ENCODE peak calls at places on chromosomes 13 and 19, in six cellular contexts. S is PC-9; Z is stomach; H is CD8-positive, alpha-beta T cell; T is activated CD4-positive, alpha-beta memory T cell treated with anti-CD3 and anti-CD28 coated beads, Interleukin-2, amount 10 ng/mL, durations not matched to agents 7 days and 5 days; W is Peyer's patch. O is an unnamed sample.

GRCh38 chr13:102693781-102694180 is 1.1 kb downstream of the METTL21C start:
- DNase-seq in S (no peak), Z (no peak), H (no peak), T (no peak), W (no peak), O (no peak)

GRCh38 chr13:27432612-27433210 is 8.3 kb downstream of the GTF3A start:
- DNase-seq in S (no peak), Z (no peak), H (no peak), T (no peak), W (no peak), O (no peak)

GRCh38 chr19:42662714-42663113 is 68.0 kb upstream of the CEACAM8 start:
- DNase-seq in S (no peak), Z (no peak), H (no peak), T (no peak), W (no peak), O (no peak)

GRCh38 chr13:77831870-77832269 is 86.8 kb downstream of the EDNRB start:
- DNase-seq in S (no peak), Z (no peak), H (no peak), T (no peak), W (no peak), O (no peak)

GRCh38 chr13:82467626-82468025 is 1414.6 kb downstream of the SLITRK1 start:
- DNase-seq in S (no peak), Z (no peak), H (no peak), T (no peak), W (no peak), O (no peak)

GRCh38 chr19:32124585-32124984 is 220.8 kb upstream of the ZNF507 start:
- DNase-seq in S (no peak), Z (no peak), H (no peak), T (no peak), W (no peak), O (no peak)

GRCh38 chr19:43527860-43528622 is 1.0 kb upstream of the ETHE1 start:
- DNase-seq in S (no peak), Z (no peak), H (no peak), T (no peak), W (peak; percentile 66), O (no peak)

GRCh38 chr13:21164631-21165030 is 11.7 kb downstream of the SKA3 start:
- DNase-seq in S (no peak), Z (no peak), H (no peak), T (no peak), W (no peak), O (no peak)

GRCh38 chr13:111789420-111789819 is 277.5 kb upstream of the SOX1 start:
- DNase-seq in S (no peak), Z (no peak), H (no peak), T (no peak), W (no peak), O (no peak)

GRCh38 chr19:33446156-33446917 is 72.8 kb downstream of the CEBPG start:
- DNase-seq in S (no peak), Z (no peak), H (no peak), T (no peak), W (peak; percentile 29), O (no peak)

GRCh38 chr19:3161453-3161852 is 17.1 kb upstream of the S1PR4 start:
- DNase-seq in S (no peak), Z (no peak), H (no peak), T (no peak), W (no peak), O (no peak)

GRCh38 chr13:85993567-85993966 is 194.3 kb upstream of the SLITRK6 start:
- DNase-seq in S (no peak), Z (no peak), H (no peak), T (no peak), W (no peak), O (no peak)

GRCh38 chr13:31052478-31052877 is 109.2 kb downstream of the HSPH1 start:
- DNase-seq in S (no peak), Z (no peak), H (no peak), T (no peak), W (peak; percentile 9), O (no peak)

GRCh38 chr13:30928971-30929370 is 3.5 kb upstream of the TEX26 start:
- DNase-seq in S (no peak), Z (no peak), H (no peak), T (no peak), W (no peak), O (no peak)

GRCh38 chr19:50383307-50383851 is 768 bp upstream of the POLD1 start:
- DNase-seq in S (no peak), Z (no peak), H (no peak), T (no peak), W (no peak), O (no peak)

GRCh38 chr13:101425156-101425471 is 8.8 kb upstream of the NALCN start:
- DNase-seq in S (no peak), Z (no peak), H (no peak), T (no peak), W (no peak), O (no peak)

GRCh38 chr13:25738342-25738771 is 313.5 kb downstream of the SHISA2 start:
- DNase-seq in S (no peak), Z (peak; percentile 37), H (no peak), T (no peak), W (no peak), O (no peak)

GRCh38 chr19:46907880-46908279 is 47.1 kb downstream of the ARHGAP35 start:
- DNase-seq in S (no peak), Z (no peak), H (no peak), T (no peak), W (no peak), O (no peak)

GRCh38 chr19:3977242-3978143 is 6.6 kb upstream of the DAPK3 start:
- DNase-seq in S (no peak), Z (no peak), H (no peak), T (no peak), W (no peak), O (no peak)

GRCh38 chr13:79810671-79811070 is 329.7 kb downstream of the NDFIP2 start:
- DNase-seq in S (peak; percentile 21), Z (no peak), H (no peak), T (no peak), W (no peak), O (peak; percentile 61)

GRCh38 chr13:32246468-32246867 is 68.7 kb downstream of the ZAR1L start:
- DNase-seq in S (peak; percentile 37), Z (peak; percentile 68), H (peak; percentile 14), T (peak; percentile 50), W (peak; percentile 72), O (peak; percentile 57)

GRCh38 chr13:105920375-105920774 is 615.1 kb downstream of the EFNB2 start:
- DNase-seq in S (no peak), Z (no peak), H (no peak), T (no peak), W (peak; percentile 62), O (peak; percentile 69)

GRCh38 chr13:43424386-43424785 is 362.4 kb downstream of the ENOX1 start:
- DNase-seq in S (no peak), Z (no peak), H (no peak), T (no peak), W (no peak), O (no peak)

GRCh38 chr19:54449701-54450069 is 686 bp downstream of the LENG8 start:
- DNase-seq in S (no peak), Z (no peak), H (no peak), T (no peak), W (no peak), O (no peak)

GRCh38 chr19:308471-309205 is 17.4 kb upstream of the PLPP2 start:
- DNase-seq in S (no peak), Z (peak; percentile 8), H (no peak), T (no peak), W (peak; percentile 38), O (no peak)

GRCh38 chr13:114130708-114131580 is 1.5 kb downstream of the RASA3 start:
- DNase-seq in S (peak; percentile 43), Z (no peak), H (peak; percentile 62), T (peak; percentile 83), W (peak; percentile 79), O (no peak)

GRCh38 chr13:50261502-50261901 is 246.3 kb downstream of the KCNRG start:
- DNase-seq in S (no peak), Z (no peak), H (no peak), T (no peak), W (no peak), O (no peak)

GRCh38 chr19:12000152-12000981 is 35.1 kb downstream of the ZNF433 start:
- DNase-seq in S (no peak), Z (no peak), H (no peak), T (no peak), W (no peak), O (no peak)

GRCh38 chr19:47573076-47574026 is at the start of gene ZNF541:
- DNase-seq in S (no peak), Z (peak; percentile 61), H (peak; percentile 81), T (peak; percentile 76), W (peak; percentile 82), O (no peak)

GRCh38 chr13:23427342-23428182 is 5.9 kb downstream of the SACS start:
- DNase-seq in S (no peak), Z (peak; percentile 43), H (no peak), T (no peak), W (no peak), O (no peak)

GRCh38 chr19:16208064-16208759 is 10.5 kb downstream of the AP1M1 start:
- DNase-seq in S (no peak), Z (no peak), H (no peak), T (no peak), W (peak; percentile 34), O (no peak)

GRCh38 chr19:8022275-8022674 is 16.8 kb upstream of the ELAVL1 start:
- DNase-seq in S (no peak), Z (peak; percentile 29), H (no peak), T (no peak), W (no peak), O (no peak)

GRCh38 chr13:27853871-27854270 is 61.6 kb downstream of the GSX1 start:
- DNase-seq in S (no peak), Z (no peak), H (no peak), T (no peak), W (no peak), O (no peak)